ENCODE peak calls at places on chromosomes 12 and 14, in eight cellular contexts. One of them, this sample, is unnamed.
A peak's percentile ranks its signal among the peaks of the same experiment; 100 is the strongest.

GRCh38 chr14:36767603-36768281 is 106.1 kb downstream of the PAX9 start:
- DNase-seq in NCI-H2081: peak; percentile 67
- DNase-seq in GM13977: no peak
- DNase-seq in right atrium auricular region: no peak
- DNase-seq in C1 segment of cervical spinal cord: no peak
- DNase-seq in LHCN-M2: peak; percentile 26
- DNase-seq in left lung: no peak
- DNase-seq in EL: no peak
- DNase-seq in this sample: peak; percentile 57

GRCh38 chr14:50082784-50083466 is 33.4 kb downstream of the VCPKMT start:
- DNase-seq in NCI-H2081: no peak
- DNase-seq in GM13977: peak; percentile 84
- DNase-seq in right atrium auricular region: no peak
- DNase-seq in C1 segment of cervical spinal cord: no peak
- DNase-seq in LHCN-M2: no peak
- DNase-seq in left lung: peak; percentile 51
- DNase-seq in EL: no peak
- DNase-seq in this sample: no peak

GRCh38 chr12:115354007-115354452 is 670.1 kb upstream of the TBX3 start:
- DNase-seq in NCI-H2081: no peak
- DNase-seq in GM13977: no peak
- DNase-seq in right atrium auricular region: peak; percentile 88
- DNase-seq in C1 segment of cervical spinal cord: no peak
- DNase-seq in LHCN-M2: peak; percentile 63
- DNase-seq in left lung: peak; percentile 46
- DNase-seq in EL: peak; percentile 97
- DNase-seq in this sample: peak; percentile 92

GRCh38 chr14:67942311-67942710 is 122.7 kb downstream of the RAD51B start:
- DNase-seq in NCI-H2081: no peak
- DNase-seq in GM13977: no peak
- DNase-seq in right atrium auricular region: no peak
- DNase-seq in C1 segment of cervical spinal cord: no peak
- DNase-seq in LHCN-M2: no peak
- DNase-seq in left lung: no peak
- DNase-seq in EL: no peak
- DNase-seq in this sample: no peak

GRCh38 chr14:32608880-32609279 is 279.8 kb downstream of the AKAP6 start:
- DNase-seq in NCI-H2081: no peak
- DNase-seq in GM13977: no peak
- DNase-seq in right atrium auricular region: no peak
- DNase-seq in C1 segment of cervical spinal cord: no peak
- DNase-seq in LHCN-M2: peak; percentile 53
- DNase-seq in left lung: no peak
- DNase-seq in EL: peak; percentile 50
- DNase-seq in this sample: peak; percentile 79

GRCh38 chr14:97468220-97468619 is 671.0 kb downstream of the VRK1 start:
- DNase-seq in NCI-H2081: no peak
- DNase-seq in GM13977: no peak
- DNase-seq in right atrium auricular region: no peak
- DNase-seq in C1 segment of cervical spinal cord: no peak
- DNase-seq in LHCN-M2: no peak
- DNase-seq in left lung: no peak
- DNase-seq in EL: no peak
- DNase-seq in this sample: no peak

GRCh38 chr12:77685112-77685511 is 145.6 kb upstream of the NAV3 start:
- DNase-seq in NCI-H2081: peak; percentile 90
- DNase-seq in GM13977: peak; percentile 7
- DNase-seq in right atrium auricular region: peak; percentile 71
- DNase-seq in C1 segment of cervical spinal cord: no peak
- DNase-seq in LHCN-M2: peak; percentile 76
- DNase-seq in left lung: peak; percentile 46
- DNase-seq in EL: peak; percentile 61
- DNase-seq in this sample: peak; percentile 38

GRCh38 chr12:21766403-21766802 is 8.1 kb downstream of the KCNJ8 start:
- DNase-seq in NCI-H2081: no peak
- DNase-seq in GM13977: no peak
- DNase-seq in right atrium auricular region: no peak
- DNase-seq in C1 segment of cervical spinal cord: no peak
- DNase-seq in LHCN-M2: no peak
- DNase-seq in left lung: no peak
- DNase-seq in EL: no peak
- DNase-seq in this sample: no peak

GRCh38 chr12:123491056-123491455 is 33.1 kb downstream of the SNRNP35 start:
- DNase-seq in NCI-H2081: no peak
- DNase-seq in GM13977: no peak
- DNase-seq in right atrium auricular region: no peak
- DNase-seq in C1 segment of cervical spinal cord: no peak
- DNase-seq in LHCN-M2: no peak
- DNase-seq in left lung: no peak
- DNase-seq in EL: no peak
- DNase-seq in this sample: no peak

GRCh38 chr12:20474443-20474842 is 106.1 kb downstream of the PDE3A start:
- DNase-seq in NCI-H2081: no peak
- DNase-seq in GM13977: no peak
- DNase-seq in right atrium auricular region: no peak
- DNase-seq in C1 segment of cervical spinal cord: no peak
- DNase-seq in LHCN-M2: no peak
- DNase-seq in left lung: no peak
- DNase-seq in EL: peak; percentile 65
- DNase-seq in this sample: no peak

GRCh38 chr14:67567654-67568053 is 32.4 kb downstream of the PIGH start:
- DNase-seq in NCI-H2081: no peak
- DNase-seq in GM13977: no peak
- DNase-seq in right atrium auricular region: no peak
- DNase-seq in C1 segment of cervical spinal cord: no peak
- DNase-seq in LHCN-M2: no peak
- DNase-seq in left lung: no peak
- DNase-seq in EL: no peak
- DNase-seq in this sample: no peak

GRCh38 chr12:52335598-52336262 is 14.5 kb upstream of the KRT83 start:
- DNase-seq in NCI-H2081: peak; percentile 80
- DNase-seq in GM13977: no peak
- DNase-seq in right atrium auricular region: no peak
- DNase-seq in C1 segment of cervical spinal cord: no peak
- DNase-seq in LHCN-M2: no peak
- DNase-seq in left lung: no peak
- DNase-seq in EL: no peak
- DNase-seq in this sample: no peak

GRCh38 chr14:77024171-77024627 is 4.3 kb downstream of the IRF2BPL start:
- DNase-seq in NCI-H2081: no peak
- DNase-seq in GM13977: no peak
- DNase-seq in right atrium auricular region: no peak
- DNase-seq in C1 segment of cervical spinal cord: no peak
- DNase-seq in LHCN-M2: peak; percentile 61
- DNase-seq in left lung: no peak
- DNase-seq in EL: no peak
- DNase-seq in this sample: no peak

GRCh38 chr12:2557589-2557988 is 237.2 kb upstream of the FKBP4 start:
- DNase-seq in NCI-H2081: no peak
- DNase-seq in GM13977: no peak
- DNase-seq in right atrium auricular region: no peak
- DNase-seq in C1 segment of cervical spinal cord: no peak
- DNase-seq in LHCN-M2: no peak
- DNase-seq in left lung: no peak
- DNase-seq in EL: no peak
- DNase-seq in this sample: no peak

GRCh38 chr12:132066345-132066685 is 77.8 kb downstream of the DDX51 start:
- DNase-seq in NCI-H2081: no peak
- DNase-seq in GM13977: peak; percentile 73
- DNase-seq in right atrium auricular region: no peak
- DNase-seq in C1 segment of cervical spinal cord: no peak
- DNase-seq in LHCN-M2: no peak
- DNase-seq in left lung: no peak
- DNase-seq in EL: no peak
- DNase-seq in this sample: no peak

GRCh38 chr12:54418441-54419087 is 502 bp downstream of the ITGA5 start:
- DNase-seq in NCI-H2081: no peak
- DNase-seq in GM13977: no peak
- DNase-seq in right atrium auricular region: no peak
- DNase-seq in C1 segment of cervical spinal cord: no peak
- DNase-seq in LHCN-M2: no peak
- DNase-seq in left lung: no peak
- DNase-seq in EL: no peak
- DNase-seq in this sample: no peak

This sample was measured in MG63.